ENCODE peak calls at places on chromosomes 13 and 19, in four cellular contexts. O, W, Z and D are unnamed samples.
A peak's percentile ranks its signal among the peaks of the same experiment; 100 is the strongest.

GRCh38 chr19:2122251-2122650 is 25.5 kb downstream of the IZUMO4 start:
- DNase-seq in W (no peak), Z (no peak), O (no peak), D (no peak)

GRCh38 chr13:51953347-51953746 is 57.9 kb downstream of the ATP7B start:
- DNase-seq in W (no peak), Z (no peak), O (no peak), D (no peak)

GRCh38 chr19:55251296-55252081 is 7.3 kb downstream of the PPP6R1 start:
- DNase-seq in O (peak; percentile 16), Z (no peak), W (no peak), D (no peak)

GRCh38 chr13:113883314-113883811 is 19.5 kb upstream of the GAS6 start:
- DNase-seq in O (no peak), Z (no peak), W (no peak), D (no peak)

GRCh38 chr19:29715695-29716581 is 877 bp upstream of the C19orf12 start:
- DNase-seq in O (no peak), Z (peak; percentile 50), W (no peak), D (no peak)

GRCh38 chr13:30415430-30416030 is 6.8 kb upstream of the UBE2L5 start:
- DNase-seq in Z (no peak), O (no peak), W (no peak), D (no peak)

GRCh38 chr13:72561791-72562190 is 165.6 kb downstream of the MZT1 start:
- DNase-seq in W (no peak), O (no peak), Z (no peak), D (no peak)

GRCh38 chr13:44249439-44249838 is 124.2 kb upstream of the SERP2 start:
- DNase-seq in W (no peak), Z (peak; percentile 65), O (peak; percentile 77), D (no peak)

GRCh38 chr19:17830567-17831418 is 9.5 kb upstream of the INSL3 start:
- DNase-seq in W (peak; percentile 84), O (peak; percentile 67), Z (peak; percentile 94), D (peak; percentile 88)

GRCh38 chr13:106349080-106349841 is 186.2 kb downstream of the EFNB2 start:
- DNase-seq in Z (peak; percentile 79), O (peak; percentile 34), W (peak; percentile 38), D (no peak)

GRCh38 chr19:41521860-41522555 is 54.0 kb upstream of the CEACAM21 start:
- DNase-seq in W (peak; percentile 21), Z (no peak), O (no peak), D (no peak)

GRCh38 chr19:45070214-45070613 is 6.1 kb downstream of the ZNF296 start:
- DNase-seq in W (no peak), O (no peak), Z (no peak), D (no peak)

GRCh38 chr13:45316210-45316799 is 24.7 kb downstream of the TPT1 start:
- DNase-seq in O (no peak), W (no peak), Z (no peak), D (no peak)

GRCh38 chr13:103288114-103288513 is 221.9 kb upstream of the SLC10A2 start:
- DNase-seq in W (no peak), O (no peak), Z (no peak), D (no peak)

GRCh38 chr13:108176685-108177274 is 38.6 kb downstream of the LIG4 start:
- DNase-seq in Z (peak; percentile 57), O (peak; percentile 22), W (no peak), D (no peak)

GRCh38 chr13:114079601-114080536 is 52.6 kb downstream of the RASA3 start:
- DNase-seq in W (no peak), O (no peak), Z (no peak), D (no peak)

GRCh38 chr13:25276748-25277147 is 10.5 kb downstream of the MTMR6 start:
- DNase-seq in Z (no peak), W (no peak), O (peak; percentile 65), D (no peak)

GRCh38 chr19:13838071-13838942 is 38.6 kb upstream of the NANOS3 start:
- DNase-seq in W (no peak), Z (no peak), O (no peak), D (peak; percentile 48)

GRCh38 chr19:33152178-33152577 is 20.3 kb downstream of the WDR88 start:
- DNase-seq in O (peak; percentile 50), W (no peak), Z (no peak), D (no peak)

GRCh38 chr13:114115796-114116195 is 16.6 kb downstream of the RASA3 start:
- DNase-seq in Z (no peak), O (no peak), W (no peak), D (no peak)

GRCh38 chr13:32429406-32429909 is 1.5 kb upstream of the N4BP2L1 start:
- DNase-seq in W (no peak), O (no peak), Z (no peak), D (no peak)

GRCh38 chr13:32426981-32427851 is 714 bp downstream of the N4BP2L1 start:
- DNase-seq in O (peak; percentile 29), W (peak; percentile 29), Z (peak; percentile 64), D (no peak)

GRCh38 chr13:32428581-32429072 is 697 bp upstream of the N4BP2L1 start:
- DNase-seq in Z (no peak), W (no peak), O (no peak), D (peak; percentile 18)

GRCh38 chr13:32426191-32426980 is 1.5 kb downstream of the N4BP2L1 start:
- DNase-seq in O (no peak), Z (no peak), W (no peak), D (no peak)

GRCh38 chr13:32427852-32428580 is at the start of gene N4BP2L1:
- DNase-seq in W (no peak), O (no peak), Z (peak; percentile 55), D (peak; percentile 28)
- H3K18ac ChIP-seq in W (peak within 1 kb of the TSS; percentile 87), O (no peak within 1 kb of the TSS), Z (peak within 1 kb of the TSS; percentile 35), D (no peak within 1 kb of the TSS)

GRCh38 chr19:4602173-4602788 is 37.0 kb upstream of the TNFAIP8L1 start:
- DNase-seq in W (no peak), Z (no peak), O (no peak), D (no peak)
- H3K18ac ChIP-seq in W (no peak overlapping the region), Z (no peak overlapping the region), O (no peak overlapping the region), D (no peak overlapping the region)

DNA sequence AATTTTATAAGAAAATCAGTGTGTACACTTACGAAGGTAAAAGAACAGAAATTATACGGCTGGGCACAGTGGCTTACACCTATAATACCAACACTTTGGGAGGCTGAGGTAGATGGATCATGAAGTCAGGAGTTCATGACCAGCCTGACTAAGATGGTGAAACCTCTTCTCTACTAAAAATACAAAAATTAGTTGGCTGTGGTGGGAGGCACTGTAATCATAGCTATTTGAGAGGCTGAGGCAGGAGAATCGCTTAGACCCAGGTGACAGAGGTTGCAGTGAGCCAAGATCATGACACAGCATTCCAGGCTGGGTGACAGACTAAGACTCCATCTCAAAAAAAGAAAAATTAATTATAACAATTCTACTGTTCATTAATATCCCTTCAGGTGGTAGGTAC is 151.9 kb downstream of the ZNF737 start:
- DNase-seq in Z (no peak), W (no peak), O (no peak), D (no peak)
- H3K18ac ChIP-seq in Z (no peak overlapping the region), W (no peak overlapping the region), O (no peak overlapping the region), D (peak overlapping the region; percentile 75)

GRCh38 chr19:49802836-49803528 is 10.1 kb downstream of the FUZ start:
- DNase-seq in Z (no peak), O (no peak), W (no peak), D (no peak)

GRCh38 chr19:49800771-49801170 is 12.3 kb downstream of the FUZ start:
- DNase-seq in W (no peak), Z (no peak), O (no peak), D (no peak)

GRCh38 chr19:49801401-49801888 is 11.6 kb downstream of the FUZ start:
- DNase-seq in Z (no peak), W (no peak), O (no peak), D (no peak)

GRCh38 chr19:49803529-49803856 is 9.6 kb downstream of the FUZ start:
- DNase-seq in O (no peak), Z (no peak), W (no peak), D (no peak)

DNA sequence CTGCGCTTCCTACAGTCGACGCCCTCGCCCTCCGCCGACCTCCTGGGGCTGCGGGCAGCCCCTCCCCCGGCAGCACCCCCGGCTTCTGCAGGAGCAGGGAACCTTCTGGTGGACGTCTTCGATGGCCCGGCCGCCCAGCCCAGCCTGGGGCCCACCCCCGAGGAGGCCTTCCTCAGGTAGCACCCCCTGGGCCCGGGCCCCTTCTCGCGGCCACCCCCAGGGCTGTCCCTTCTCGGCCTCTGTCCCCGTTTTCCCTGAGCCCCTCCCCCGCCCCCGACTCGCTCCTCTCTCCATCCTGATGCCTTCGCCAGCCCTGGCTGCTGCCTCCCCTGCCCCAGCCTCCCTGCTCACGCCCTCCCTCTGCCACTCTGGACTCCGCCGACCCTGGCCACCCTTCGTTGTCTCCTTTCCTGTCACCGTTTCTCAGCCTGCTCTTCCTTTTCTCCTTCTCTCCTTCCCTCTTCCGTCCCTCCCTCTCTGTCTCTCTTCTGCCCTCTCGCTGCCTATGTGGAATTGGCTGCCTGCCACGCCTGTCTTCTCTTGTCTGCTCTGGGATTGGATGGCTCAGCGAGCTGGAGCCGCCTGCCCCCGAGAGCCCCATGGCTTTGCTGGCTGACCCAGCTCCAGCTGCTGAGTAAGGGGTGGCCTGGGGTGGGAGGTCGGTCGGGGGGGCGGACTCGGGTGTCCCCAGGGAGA is 11.0 kb downstream of the FUZ start:
- DNase-seq in W (peak; percentile 76), O (peak; percentile 86), Z (peak; percentile 92), D (no peak)
- H3K18ac ChIP-seq in W (peak overlapping the region; percentile 98), O (peak overlapping the region; percentile 60), Z (no peak overlapping the region), D (no peak overlapping the region)

DNA sequence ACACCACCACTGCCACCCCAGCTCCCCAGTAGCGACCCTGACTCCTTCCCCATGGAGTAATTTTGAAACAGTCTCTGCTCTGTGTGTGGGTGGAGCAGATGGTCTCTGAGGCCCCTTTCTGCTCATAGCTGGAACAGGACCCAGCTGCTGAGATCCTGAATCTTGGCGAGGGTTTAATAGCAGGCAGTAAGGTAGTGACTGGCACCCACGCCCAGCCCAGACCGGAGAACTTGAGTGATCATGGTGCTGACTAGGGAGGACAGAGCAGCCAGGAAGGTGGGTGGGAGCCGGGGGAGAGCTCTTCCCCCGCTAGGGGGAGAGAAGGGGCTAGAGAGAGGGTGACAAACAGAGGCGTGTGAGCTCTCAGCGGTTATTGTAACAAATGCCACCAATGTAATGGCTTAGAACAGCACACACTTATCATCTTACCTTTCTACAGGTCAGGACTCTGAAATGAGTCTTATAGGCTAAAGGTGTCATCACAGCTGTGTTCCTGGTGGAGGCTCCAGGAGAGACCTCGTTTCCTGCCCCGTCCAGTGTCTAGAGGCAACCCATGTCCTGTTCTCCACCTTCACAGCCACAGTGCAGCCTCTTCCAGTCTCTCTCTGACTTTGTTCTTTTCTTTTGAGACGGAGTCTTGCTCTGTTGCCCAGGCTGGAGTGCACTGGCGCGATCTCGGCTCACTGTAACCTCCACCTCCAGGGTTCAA is 7.2 kb upstream of the ACER1 start:
- DNase-seq in W (no peak), Z (no peak), O (no peak), D (no peak)
- H3K18ac ChIP-seq in W (no peak overlapping the region), Z (no peak overlapping the region), O (no peak overlapping the region), D (no peak overlapping the region)